ENCODE peak calls at places on chromosomes 12 and 14, in four cellular contexts. U, Y, M and R are unnamed samples.

GRCh38 chr12:96989916-96990315 is 82.9 kb downstream of the NEDD1 start:
- DNase-seq in M (no peak), Y (no peak), U (peak), R (peak)

GRCh38 chr12:80472912-80473500 is 29.0 kb downstream of the PTPRQ start:
- DNase-seq in U (peak), Y (no peak), M (peak), R (peak)

GRCh38 chr14:95741051-95741490 is 27.1 kb upstream of the TCL1A start:
- DNase-seq in Y (no peak), U (no peak), M (peak), R (no peak)

GRCh38 chr12:55280991-55281390 is 15.4 kb downstream of the OR6C6 start:
- DNase-seq in Y (no peak), M (no peak), U (no peak), R (no peak)

GRCh38 chr12:53378705-53379388 is 1.1 kb upstream of the SP1 start:
- DNase-seq in M (no peak), U (peak), Y (no peak), R (no peak)

GRCh38 chr12:47033797-47034555 is 45.4 kb upstream of the PCED1B start:
- DNase-seq in U (no peak), M (no peak), Y (no peak), R (no peak)

GRCh38 chr14:33567736-33568124 is 383.1 kb downstream of the EGLN3 start:
- DNase-seq in U (no peak), M (no peak), Y (no peak), R (no peak)

GRCh38 chr14:85439696-85440328 is 90.1 kb upstream of the FLRT2 start:
- DNase-seq in Y (no peak), U (no peak), M (peak), R (no peak)

GRCh38 chr12:93085383-93086287 is 156.5 kb upstream of the EEA1 start:
- DNase-seq in M (no peak), U (no peak), Y (no peak), R (no peak)

GRCh38 chr12:108612788-108613282 is 15.0 kb upstream of the TMEM119 start:
- DNase-seq in M (peak), U (no peak), Y (no peak), R (no peak)

GRCh38 chr12:116495260-116495659 is 63.9 kb upstream of the MAP1LC3B2 start:
- DNase-seq in Y (no peak), U (no peak), M (peak), R (no peak)

GRCh38 chr12:96513166-96513565 is 23.8 kb downstream of the CFAP54 start:
- DNase-seq in U (no peak), Y (no peak), M (no peak), R (no peak)

GRCh38 chr14:95370076-95370475 is 50.4 kb upstream of the CLMN start:
- DNase-seq in M (no peak), U (no peak), Y (no peak), R (no peak)

GRCh38 chr12:38691164-38691563 is 214.2 kb downstream of the CPNE8 start:
- DNase-seq in U (no peak), M (no peak), Y (no peak), R (no peak)

GRCh38 chr12:47111392-47111778 is 31.6 kb upstream of the AMIGO2 start:
- DNase-seq in U (peak), Y (no peak), M (no peak), R (no peak)

GRCh38 chr12:1691123-1692007 is 495 bp downstream of the ADIPOR2 start:
- DNase-seq in M (peak), U (peak), Y (peak), R (no peak)

GRCh38 chr14:29810657-29811056 is 117.0 kb downstream of the PRKD1 start:
- DNase-seq in Y (no peak), M (no peak), U (no peak), R (no peak)

GRCh38 chr12:104520242-104520900 is 63.6 kb downstream of the CHST11 start:
- DNase-seq in M (no peak), Y (no peak), U (no peak), R (no peak)

GRCh38 chr12:63294327-63294632 is 143.3 kb upstream of the AVPR1A start:
- DNase-seq in M (peak), U (no peak), Y (no peak), R (no peak)

GRCh38 chr14:105540811-105541210 is 14.4 kb downstream of the TMEM121 start:
- DNase-seq in M (no peak), Y (peak), U (no peak), R (no peak)

GRCh38 chr12:88763536-88764100 is 183.3 kb upstream of the KITLG start:
- DNase-seq in Y (no peak), M (peak), U (no peak), R (no peak)

GRCh38 chr12:96177013-96177412 is 17.2 kb upstream of the ELK3 start:
- DNase-seq in Y (no peak), U (no peak), M (peak), R (no peak)

GRCh38 chr14:35046751-35047536 is 872 bp downstream of the FAM177A1 start:
- DNase-seq in Y (no peak), U (peak), M (no peak), R (no peak)

GRCh38 chr12:85951823-85952222 is 77.7 kb downstream of the NTS start:
- DNase-seq in M (peak), Y (no peak), U (peak), R (no peak)

GRCh38 chr14:59305231-59305630 is 116.8 kb downstream of the DAAM1 start:
- DNase-seq in Y (no peak), M (no peak), U (no peak), R (no peak)

GRCh38 chr12:10940389-10940788 is 1.3 kb upstream of the TAS2R14 start:
- DNase-seq in M (peak), Y (no peak), U (no peak), R (no peak)

GRCh38 chr12:52873832-52874572 is 25.2 kb upstream of the KRT78 start:
- DNase-seq in U (no peak), M (peak), Y (peak), R (peak)

GRCh38 chr14:80364274-80364673 is 153.0 kb upstream of the DIO2 start:
- DNase-seq in Y (no peak), U (no peak), M (peak), R (no peak)

GRCh38 chr14:89519000-89519399 is 102.0 kb upstream of the FOXN3 start:
- DNase-seq in M (no peak), Y (no peak), U (no peak), R (no peak)

GRCh38 chr12:130815028-130815741 is 23.9 kb downstream of the STX2 start:
- DNase-seq in M (no peak), Y (no peak), U (no peak), R (no peak)

GRCh38 chr14:97975960-97976359 is 1178.8 kb downstream of the VRK1 start:
- DNase-seq in U (no peak), Y (no peak), M (no peak), R (no peak)

GRCh38 chr14:56512521-56512920 is 67.1 kb upstream of the TMEM260 start:
- DNase-seq in Y (no peak), U (no peak), M (no peak), R (no peak)

GRCh38 chr12:77796775-77797174 is 33.9 kb upstream of the NAV3 start:
- DNase-seq in M (peak), U (no peak), Y (no peak), R (no peak)

GRCh38 chr14:34208532-34208931 is 253.5 kb downstream of the SPTSSA start:
- DNase-seq in U (no peak), M (no peak), Y (no peak), R (no peak)